ENCODE peak calls at places on chromosomes 13 and 19, in seven cellular contexts. One of them, this sample, is unnamed.

GRCh38 chr19:14674764-14675163 is at the start of gene ADGRE3:
- DNase-seq in GM12878: no peak
- DNase-seq in SK-N-SH: no peak
- DNase-seq in K562: no peak
- DNase-seq in A549: no peak
- DNase-seq in HepG2: no peak
- DNase-seq in HCT116: no peak
- DNase-seq in this sample: no peak

GRCh38 chr19:49631610-49632192 is 8.2 kb downstream of the RRAS start:
- DNase-seq in GM12878: no peak
- DNase-seq in SK-N-SH: no peak
- DNase-seq in K562: no peak
- DNase-seq in A549: no peak
- DNase-seq in HepG2: no peak
- DNase-seq in HCT116: no peak
- DNase-seq in this sample: no peak

GRCh38 chr13:28035146-28035782 is 46.8 kb upstream of the URAD start:
- DNase-seq in GM12878: no peak
- DNase-seq in SK-N-SH: no peak
- DNase-seq in K562: no peak
- DNase-seq in A549: no peak
- DNase-seq in HepG2: no peak
- DNase-seq in HCT116: peak
- DNase-seq in this sample: no peak

GRCh38 chr13:29754486-29754806 is 96.0 kb downstream of the UBL3 start:
- DNase-seq in GM12878: no peak
- DNase-seq in SK-N-SH: no peak
- DNase-seq in K562: peak
- DNase-seq in A549: no peak
- DNase-seq in HepG2: peak
- DNase-seq in HCT116: peak
- DNase-seq in this sample: peak

GRCh38 chr19:39671739-39672363 is 16.1 kb downstream of the LGALS16 start:
- DNase-seq in GM12878: no peak
- DNase-seq in SK-N-SH: peak
- DNase-seq in K562: peak
- DNase-seq in A549: peak
- DNase-seq in HepG2: peak
- DNase-seq in HCT116: peak
- DNase-seq in this sample: peak

GRCh38 chr19:13031917-13032623 is 36.8 kb downstream of the NFIX start:
- DNase-seq in GM12878: no peak
- DNase-seq in SK-N-SH: no peak
- DNase-seq in K562: no peak
- DNase-seq in A549: no peak
- DNase-seq in HepG2: peak
- DNase-seq in HCT116: no peak
- DNase-seq in this sample: no peak

GRCh38 chr19:6890938-6891337 is 3.6 kb downstream of the ADGRE1 start:
- DNase-seq in GM12878: no peak
- DNase-seq in SK-N-SH: no peak
- DNase-seq in K562: no peak
- DNase-seq in A549: no peak
- DNase-seq in HepG2: no peak
- DNase-seq in HCT116: no peak
- DNase-seq in this sample: no peak

GRCh38 chr19:18649371-18650047 is 12.7 kb downstream of the KLHL26 start:
- DNase-seq in GM12878: no peak
- DNase-seq in SK-N-SH: no peak
- DNase-seq in K562: no peak
- DNase-seq in A549: no peak
- DNase-seq in HepG2: no peak
- DNase-seq in HCT116: no peak
- DNase-seq in this sample: no peak

GRCh38 chr19:13029893-13030292 is 34.6 kb downstream of the NFIX start:
- DNase-seq in GM12878: no peak
- DNase-seq in SK-N-SH: no peak
- DNase-seq in K562: no peak
- DNase-seq in A549: no peak
- DNase-seq in HepG2: no peak
- DNase-seq in HCT116: no peak
- DNase-seq in this sample: peak

GRCh38 chr13:30337061-30337601 is 29.8 kb upstream of the KATNAL1 start:
- DNase-seq in GM12878: no peak
- DNase-seq in SK-N-SH: no peak
- DNase-seq in K562: peak
- DNase-seq in A549: no peak
- DNase-seq in HepG2: no peak
- DNase-seq in HCT116: no peak
- DNase-seq in this sample: no peak

GRCh38 chr13:42396501-42396900 is 124.5 kb downstream of the AKAP11 start:
- DNase-seq in GM12878: no peak
- DNase-seq in SK-N-SH: no peak
- DNase-seq in K562: no peak
- DNase-seq in A549: no peak
- DNase-seq in HepG2: no peak
- DNase-seq in HCT116: no peak
- DNase-seq in this sample: no peak

GRCh38 chr13:36804588-36804987 is 14.4 kb upstream of the RFXAP start:
- DNase-seq in GM12878: no peak
- DNase-seq in SK-N-SH: no peak
- DNase-seq in K562: no peak
- DNase-seq in A549: no peak
- DNase-seq in HepG2: no peak
- DNase-seq in HCT116: no peak
- DNase-seq in this sample: no peak

DNA sequence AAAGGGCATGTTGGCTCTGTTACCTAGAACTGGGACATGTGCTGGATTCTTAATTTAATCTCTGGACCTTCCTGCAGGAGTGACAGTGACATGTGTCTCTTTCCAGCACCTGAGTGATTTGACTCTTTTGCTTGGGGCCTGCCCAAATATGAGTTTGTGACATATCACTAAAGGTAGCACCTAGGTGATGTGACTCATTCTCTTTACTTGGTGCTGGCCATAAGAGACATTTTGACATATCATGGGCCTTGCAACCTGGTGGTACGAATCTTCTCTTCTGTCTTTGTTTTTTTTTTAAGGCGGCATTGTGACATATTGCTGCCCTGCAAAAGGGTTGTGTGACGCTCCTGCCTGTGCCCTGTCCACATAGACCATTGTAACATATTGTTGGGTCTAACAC is 65.9 kb upstream of the ZNF43 start:
- DNase-seq in GM12878: no peak
- DNase-seq in SK-N-SH: no peak
- DNase-seq in K562: no peak
- DNase-seq in A549: no peak
- DNase-seq in HepG2: no peak
- DNase-seq in HCT116: no peak
- DNase-seq in this sample: no peak
- TF ChIP-seq REST in GM12878: no peak
- TF ChIP-seq REST in SK-N-SH: no peak
- TF ChIP-seq REST in K562: no peak
- TF ChIP-seq REST in A549: no peak
- TF ChIP-seq REST in HepG2: no peak
- TF ChIP-seq REST in HCT116: no peak
- TF ChIP-seq REST in this sample: no peak

GRCh38 chr13:32473650-32474049 is 45.7 kb upstream of the N4BP2L1 start:
- DNase-seq in GM12878: no peak
- DNase-seq in SK-N-SH: no peak
- DNase-seq in K562: no peak
- DNase-seq in A549: no peak
- DNase-seq in HepG2: no peak
- DNase-seq in HCT116: no peak
- DNase-seq in this sample: no peak
- H3K4me2 ChIP-seq in GM12878: no peak
- H3K4me2 ChIP-seq in SK-N-SH: no peak
- H3K4me2 ChIP-seq in K562: no peak
- H3K4me2 ChIP-seq in A549: no peak
- H3K4me2 ChIP-seq in HepG2: no peak
- H3K4me2 ChIP-seq in HCT116: no peak
- H3K4me2 ChIP-seq in this sample: no peak

GRCh38 chr13:97142452-97142851 is 79.7 kb upstream of the MBNL2 start:
- DNase-seq in GM12878: no peak
- DNase-seq in SK-N-SH: no peak
- DNase-seq in K562: peak
- DNase-seq in A549: peak
- DNase-seq in HepG2: peak
- DNase-seq in HCT116: peak
- DNase-seq in this sample: peak
- TF ChIP-seq REST in GM12878: no peak
- TF ChIP-seq REST in SK-N-SH: no peak
- TF ChIP-seq REST in K562: no peak
- TF ChIP-seq REST in A549: no peak
- TF ChIP-seq REST in HepG2: no peak
- TF ChIP-seq REST in HCT116: no peak
- TF ChIP-seq REST in this sample: no peak

DNA sequence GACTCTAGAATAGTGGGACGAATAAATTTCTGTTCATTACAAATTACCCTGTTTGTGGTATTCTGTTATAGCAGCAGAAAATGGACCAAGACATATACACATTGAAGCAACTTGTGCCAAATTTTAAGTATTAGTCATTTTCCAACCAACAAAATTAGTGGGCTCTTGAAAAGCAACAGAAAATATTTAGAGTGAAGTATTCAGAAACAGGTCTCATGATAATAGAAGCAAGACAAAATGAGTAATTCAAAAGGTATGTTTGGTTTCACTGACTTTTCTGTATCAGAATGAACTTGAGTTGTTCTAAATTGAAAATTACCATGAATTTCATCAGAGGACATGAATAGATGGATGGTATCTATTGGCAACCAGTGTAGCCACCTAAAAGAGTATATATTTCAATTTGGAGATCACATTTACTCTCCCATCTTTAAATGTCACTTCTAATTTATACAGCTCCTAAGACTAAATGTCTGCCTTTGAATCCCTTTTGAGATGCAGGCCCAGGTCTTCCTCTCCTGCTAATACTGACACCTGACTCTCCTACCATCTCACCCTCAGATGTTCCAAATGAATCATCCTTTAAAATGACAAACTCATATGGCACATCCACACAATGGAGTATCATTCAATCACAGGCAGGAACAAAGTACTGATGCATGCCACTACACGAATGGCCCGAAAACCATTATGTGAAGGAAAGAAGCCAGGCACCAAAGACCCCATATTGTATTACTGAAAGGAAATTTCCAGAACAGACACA is 40.7 kb upstream of the DOCK9 start:
- DNase-seq in GM12878: no peak
- DNase-seq in SK-N-SH: no peak
- DNase-seq in K562: no peak
- DNase-seq in A549: no peak
- DNase-seq in HepG2: no peak
- DNase-seq in HCT116: no peak
- DNase-seq in this sample: no peak
- H3K4me2 ChIP-seq in GM12878: no peak
- H3K4me2 ChIP-seq in SK-N-SH: peak
- H3K4me2 ChIP-seq in K562: no peak
- H3K4me2 ChIP-seq in A549: peak
- H3K4me2 ChIP-seq in HepG2: no peak
- H3K4me2 ChIP-seq in HCT116: no peak
- H3K4me2 ChIP-seq in this sample: no peak

GRCh38 chr13:93147293-93147645 is 79.3 kb upstream of the GPC6 start:
- DNase-seq in GM12878: no peak
- DNase-seq in SK-N-SH: no peak
- DNase-seq in K562: no peak
- DNase-seq in A549: no peak
- DNase-seq in HepG2: no peak
- DNase-seq in HCT116: no peak
- DNase-seq in this sample: no peak

GRCh38 chr13:93146584-93147292 is 79.9 kb upstream of the GPC6 start:
- DNase-seq in GM12878: no peak
- DNase-seq in SK-N-SH: no peak
- DNase-seq in K562: no peak
- DNase-seq in A549: no peak
- DNase-seq in HepG2: no peak
- DNase-seq in HCT116: no peak
- DNase-seq in this sample: no peak

GRCh38 chr13:93147946-93148345 is 78.7 kb upstream of the GPC6 start:
- DNase-seq in GM12878: no peak
- DNase-seq in SK-N-SH: no peak
- DNase-seq in K562: no peak
- DNase-seq in A549: no peak
- DNase-seq in HepG2: no peak
- DNase-seq in HCT116: no peak
- DNase-seq in this sample: no peak

GRCh38 chr13:93151277-93151676 is 75.3 kb upstream of the GPC6 start:
- DNase-seq in GM12878: no peak
- DNase-seq in SK-N-SH: no peak
- DNase-seq in K562: no peak
- DNase-seq in A549: no peak
- DNase-seq in HepG2: no peak
- DNase-seq in HCT116: no peak
- DNase-seq in this sample: no peak
- TF ChIP-seq REST in GM12878: no peak
- TF ChIP-seq REST in SK-N-SH: no peak
- TF ChIP-seq REST in K562: no peak
- TF ChIP-seq REST in A549: no peak
- TF ChIP-seq REST in HepG2: no peak
- TF ChIP-seq REST in HCT116: no peak
- TF ChIP-seq REST in this sample: no peak

DNA sequence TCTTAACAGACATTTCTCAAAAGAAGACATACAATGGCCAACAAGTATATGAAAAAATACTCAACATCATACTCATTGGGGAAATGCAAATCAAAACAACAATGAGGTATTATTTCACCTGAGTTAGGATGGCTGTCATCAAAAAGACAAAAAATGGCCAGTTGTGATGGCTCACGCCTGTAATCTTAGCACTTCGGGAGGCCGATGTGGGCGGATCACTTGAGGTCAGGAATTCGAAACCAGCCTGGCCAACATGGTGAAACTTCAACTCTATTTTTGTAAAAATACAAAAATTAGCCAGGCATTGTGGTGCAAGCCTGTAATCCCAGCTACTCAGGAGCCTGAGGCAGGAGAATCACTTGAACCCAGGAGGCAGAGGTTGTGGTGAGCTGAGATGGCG is 22.0 kb downstream of the CEACAM16 start:
- DNase-seq in GM12878: no peak
- DNase-seq in SK-N-SH: no peak
- DNase-seq in K562: no peak
- DNase-seq in A549: no peak
- DNase-seq in HepG2: no peak
- DNase-seq in HCT116: no peak
- DNase-seq in this sample: no peak
- H3K4me2 ChIP-seq in GM12878: no peak
- H3K4me2 ChIP-seq in SK-N-SH: no peak
- H3K4me2 ChIP-seq in K562: no peak
- H3K4me2 ChIP-seq in A549: peak
- H3K4me2 ChIP-seq in HepG2: no peak
- H3K4me2 ChIP-seq in HCT116: peak
- H3K4me2 ChIP-seq in this sample: no peak

GRCh38 chr13:110359840-110360301 is 52.8 kb downstream of the COL4A2 start:
- DNase-seq in GM12878: no peak
- DNase-seq in SK-N-SH: no peak
- DNase-seq in K562: no peak
- DNase-seq in A549: no peak
- DNase-seq in HepG2: no peak
- DNase-seq in HCT116: no peak
- DNase-seq in this sample: no peak
- TF ChIP-seq REST in GM12878: no peak
- TF ChIP-seq REST in SK-N-SH: no peak
- TF ChIP-seq REST in K562: no peak
- TF ChIP-seq REST in A549: no peak
- TF ChIP-seq REST in HepG2: no peak
- TF ChIP-seq REST in HCT116: no peak
- TF ChIP-seq REST in this sample: no peak

This sample was measured in GM23338.